ENCODE peak calls at places on chromosomes 5 and 9, in nine cellular contexts. I is upper lobe of right lung; Y is iris pigment epithelial cell; L is stimulated activated CD4-positive, alpha-beta T cell treated with anti-CD3 and anti-CD28 coated beads, TNF-alpha, amount 100 ng/mL, for 4 hours; W is lower leg skin; N is GM20000; P is nephron progenitor cell; M is C1 segment of cervical spinal cord; T is activated naive CD4-positive, alpha-beta T cell. A is an unnamed sample.
A peak's percentile ranks its signal among the peaks of the same experiment; 100 is the strongest.

GRCh38 chr5:74064911-74065310 is 438.9 kb downstream of the ARHGEF28 start:
- DNase-seq in I (no peak), Y (peak; percentile 17), L (no peak), W (no peak), N (no peak), P (no peak), M (no peak), T (no peak), A (no peak)

GRCh38 chr9:37618817-37619216 is 26.4 kb upstream of the TOMM5 start:
- DNase-seq in I (no peak), Y (peak; percentile 64), L (no peak), W (no peak), N (no peak), P (no peak), M (no peak), T (no peak), A (peak; percentile 33)

GRCh38 chr5:129204525-129204924 is 110.0 kb downstream of the ISOC1 start:
- DNase-seq in I (no peak), Y (no peak), L (no peak), W (no peak), N (no peak), P (no peak), M (no peak), T (no peak), A (peak; percentile 18)

GRCh38 chr5:141839015-141839513 is 39.1 kb downstream of the PCDH1 start:
- DNase-seq in I (no peak), Y (no peak), L (no peak), W (no peak), N (no peak), P (no peak), M (no peak), T (no peak), A (no peak)

GRCh38 chr9:36882117-36882465 is 152.0 kb downstream of the PAX5 start:
- DNase-seq in I (no peak), Y (no peak), L (no peak), W (no peak), N (no peak), P (no peak), M (no peak), T (no peak), A (no peak)

GRCh38 chr5:160460377-160461049 is 38.9 kb downstream of the PTTG1 start:
- DNase-seq in I (no peak), Y (peak; percentile 51), L (no peak), W (no peak), N (no peak), P (no peak), M (no peak), T (no peak), A (no peak)

GRCh38 chr5:28580616-28581015 is 1542.2 kb upstream of the CDH9 start:
- DNase-seq in I (no peak), Y (peak; percentile 85), L (no peak), W (no peak), N (no peak), P (no peak), M (no peak), T (no peak), A (no peak)

GRCh38 chr5:17431272-17432050 is 66.6 kb upstream of the TAF11L2 start:
- DNase-seq in I (no peak), Y (no peak), L (no peak), W (no peak), N (no peak), P (no peak), M (no peak), T (no peak), A (no peak)

GRCh38 chr5:153491408-153491807 is 938 bp downstream of the GRIA1 start:
- DNase-seq in I (no peak), Y (no peak), L (no peak), W (no peak), N (no peak), P (peak; percentile 8), M (no peak), T (no peak), A (no peak)

GRCh38 chr5:142542906-142543305 is 143.0 kb downstream of the FGF1 start:
- DNase-seq in I (no peak), Y (no peak), L (no peak), W (peak; percentile 35), N (no peak), P (no peak), M (no peak), T (no peak), A (no peak)

GRCh38 chr9:106862946-106863740 is at the start of gene ZNF462:
- DNase-seq in I (no peak), Y (peak; percentile 86), L (no peak), W (no peak), N (peak; percentile 31), P (peak; percentile 39), M (peak; percentile 54), T (no peak), A (peak; percentile 34)

GRCh38 chr5:13034048-13034447 is 910.4 kb downstream of the DNAH5 start:
- DNase-seq in I (no peak), Y (peak; percentile 0), L (no peak), W (no peak), N (no peak), P (no peak), M (no peak), T (no peak), A (no peak)

GRCh38 chr5:135269828-135270545 is 129.0 kb downstream of the MACROH2A1 start:
- DNase-seq in I (no peak), Y (peak; percentile 91), L (no peak), W (no peak), N (no peak), P (no peak), M (no peak), T (no peak), A (peak; percentile 24)

GRCh38 chr9:136564379-136564988 is 18.6 kb upstream of the NOTCH1 start:
- DNase-seq in I (peak; percentile 92), Y (peak; percentile 87), L (no peak), W (peak; percentile 82), N (peak; percentile 87), P (peak; percentile 12), M (no peak), T (no peak), A (no peak)

GRCh38 chr5:72232838-72233237 is 87.2 kb downstream of the MRPS27 start:
- DNase-seq in I (no peak), Y (no peak), L (no peak), W (no peak), N (no peak), P (no peak), M (no peak), T (no peak), A (no peak)

A was measured in epithelial cell of prostate.